ENCODE peak calls at places on chromosomes 7 and 10, in four cellular contexts. Y is epithelial cell of esophagus, P is AG10803, I is SK-N-SH. V is an unnamed sample.

GRCh38 chr10:90197766-90198165 is 496.4 kb downstream of the KIF20B start:
- DNase-seq in Y (peak; percentile 78), P (no peak), I (no peak), V (no peak)

GRCh38 chr7:155326385-155326784 is 28.7 kb downstream of the INSIG1 start:
- DNase-seq in Y (no peak), P (no peak), I (no peak), V (no peak)

GRCh38 chr7:47720141-47720906 is 138.4 kb upstream of the TNS3 start:
- DNase-seq in Y (no peak), P (peak; percentile 71), I (peak; percentile 59), V (no peak)

GRCh38 chr7:112001089-112001826 is 204.9 kb downstream of the DOCK4 start:
- DNase-seq in Y (peak; percentile 91), P (peak; percentile 78), I (no peak), V (no peak)

GRCh38 chr7:82442492-82443043 is 1.0 kb downstream of the CACNA2D1 start:
- DNase-seq in Y (peak; percentile 46), P (no peak), I (peak; percentile 62), V (no peak)

GRCh38 chr10:59965899-59966650 is 59.7 kb upstream of the CCDC6 start:
- DNase-seq in Y (no peak), P (no peak), I (peak; percentile 42), V (no peak)

GRCh38 chr7:143299840-143300239 is 11.7 kb downstream of the CASP2 start:
- DNase-seq in Y (peak; percentile 44), P (no peak), I (peak; percentile 72), V (no peak)

GRCh38 chr10:69464801-69465401 is 13.6 kb downstream of the TSPAN15 start:
- DNase-seq in Y (no peak), P (no peak), I (no peak), V (peak; percentile 36)

GRCh38 chr7:112118581-112119566 is 87.3 kb downstream of the DOCK4 start:
- DNase-seq in Y (no peak), P (no peak), I (no peak), V (no peak)

GRCh38 chr7:137848095-137848494 is 1.3 kb upstream of the DGKI start:
- DNase-seq in Y (no peak), P (no peak), I (no peak), V (no peak)

GRCh38 chr10:112898540-112899395 is 51.3 kb upstream of the TCF7L2 start:
- DNase-seq in Y (peak; percentile 55), P (peak; percentile 20), I (no peak), V (no peak)

GRCh38 chr7:17697128-17697881 is 243.0 kb downstream of the SNX13 start:
- DNase-seq in Y (no peak), P (no peak), I (no peak), V (no peak)

GRCh38 chr10:35126062-35126529 is 550 bp upstream of the CREM start:
- DNase-seq in Y (no peak), P (no peak), I (no peak), V (no peak)

GRCh38 chr10:78621183-78621789 is 447.5 kb upstream of the ZMIZ1 start:
- DNase-seq in Y (no peak), P (no peak), I (peak; percentile 73), V (no peak)

GRCh38 chr10:47053399-47053798 is 142.2 kb downstream of the PTPN20 start:
- DNase-seq in Y (no peak), P (no peak), I (no peak), V (no peak)

GRCh38 chr7:151679868-151680534 is 160.3 kb upstream of the RHEB start:
- DNase-seq in Y (peak; percentile 83), P (no peak), I (no peak), V (no peak)

GRCh38 chr7:149161241-149161848 is 14.1 kb downstream of the ZNF398 start:
- DNase-seq in Y (peak; percentile 33), P (no peak), I (no peak), V (no peak)

GRCh38 chr10:24446739-24447138 is 237.8 kb downstream of the KIAA1217 start:
- DNase-seq in Y (no peak), P (peak; percentile 97), I (no peak), V (no peak)

GRCh38 chr7:154906201-154906600 is 96.7 kb downstream of the PAXIP1 start:
- DNase-seq in Y (no peak), P (no peak), I (peak; percentile 20), V (no peak)

DNA sequence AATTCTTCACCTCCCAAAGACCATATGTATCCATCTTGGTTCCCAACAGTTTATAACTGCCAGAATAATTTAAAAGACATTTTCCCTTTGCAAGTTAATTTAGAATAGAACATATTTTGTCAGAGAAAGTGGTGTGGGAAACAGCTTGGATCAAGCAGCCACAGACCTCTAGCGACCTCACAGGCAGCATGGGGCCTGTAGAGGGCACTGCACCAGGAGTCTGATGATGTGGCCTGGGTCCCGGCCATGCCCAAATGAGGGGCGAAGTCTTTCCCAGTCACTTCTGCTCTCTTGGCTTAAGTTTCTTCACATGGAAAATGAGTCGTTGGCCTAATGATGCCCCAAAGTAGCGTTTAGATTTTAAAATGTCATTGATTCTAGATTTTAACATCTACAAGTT is 243.2 kb downstream of the SDK1 start:
- DNase-seq in Y (no peak), P (no peak), I (no peak), V (no peak)
- TF ChIP-seq CTCF in Y (no peak), P (no peak), I (no peak), V (no peak)

DNA sequence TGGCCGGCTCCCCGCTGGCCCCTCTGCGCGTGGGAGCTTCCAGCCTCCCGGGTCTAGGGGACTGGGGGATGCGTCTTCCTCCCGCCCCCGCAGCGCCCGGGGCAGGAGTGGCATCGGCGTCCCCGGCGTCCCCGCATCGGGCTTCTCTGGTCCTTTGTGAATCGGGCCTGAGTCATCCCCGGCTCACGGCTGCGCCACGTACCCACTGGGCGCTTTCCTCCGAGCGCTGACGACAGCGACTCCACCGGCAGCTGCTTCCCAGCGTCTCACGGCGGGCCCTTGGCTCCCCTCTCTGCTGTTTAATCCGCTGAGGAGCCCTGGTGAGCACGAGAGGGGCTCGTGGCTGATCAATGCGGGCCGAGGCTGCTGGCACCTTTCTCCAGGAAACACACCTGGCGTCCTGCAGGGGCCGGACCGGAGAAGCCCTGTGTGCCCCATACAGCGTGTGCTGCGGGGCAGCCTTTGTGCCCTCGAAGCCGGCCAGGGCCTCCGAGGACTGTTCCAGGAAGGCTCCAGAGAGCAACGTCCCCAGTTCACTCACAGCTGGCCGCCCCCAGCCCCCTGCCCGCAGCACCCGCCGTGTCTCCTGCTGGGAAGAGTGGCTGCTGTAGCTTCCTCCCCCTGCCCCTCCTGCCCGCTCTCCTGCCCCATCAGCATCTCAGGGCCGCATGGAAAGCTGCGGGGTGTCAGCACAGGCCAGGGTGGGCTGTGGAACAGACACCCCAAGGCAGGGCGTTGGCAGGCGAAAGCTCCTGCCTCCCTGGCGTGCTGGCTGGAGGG is 95.5 kb upstream of the DIP2C start:
- DNase-seq in Y (peak; percentile 77), P (peak; percentile 68), I (peak; percentile 87), V (peak; percentile 21)
- TF ChIP-seq CTCF in Y (peak; percentile 15), P (peak; percentile 37), I (peak; percentile 35), V (no peak)

GRCh38 chr10:118626953-118627352 is 31.5 kb upstream of the PRLHR start:
- DNase-seq in Y (no peak), P (no peak), I (no peak), V (no peak)
- TF ChIP-seq CTCF in Y (no peak), P (no peak), I (peak; percentile 31), V (peak; percentile 8)

DNA sequence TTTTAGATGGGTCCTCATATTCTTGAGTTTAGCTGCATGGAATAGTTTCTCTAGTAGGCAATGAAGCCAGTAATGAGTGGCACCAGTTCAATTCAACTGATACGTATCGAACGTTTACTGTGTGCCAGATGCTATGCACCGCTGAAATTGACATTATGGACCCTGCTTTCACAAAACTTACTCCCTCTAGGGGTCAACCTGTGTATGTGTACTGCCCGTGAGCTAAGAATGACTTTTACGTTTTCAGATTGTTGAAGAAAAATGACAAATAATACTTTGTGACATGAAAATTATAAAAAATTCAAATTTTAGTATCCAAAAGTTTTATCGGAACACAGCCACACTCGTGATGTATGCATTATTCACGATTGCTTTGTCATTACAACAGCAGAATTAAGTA is 95.5 kb downstream of the ZMYND11 start:
- DNase-seq in Y (no peak), P (no peak), I (peak; percentile 33), V (no peak)
- TF ChIP-seq CTCF in Y (peak; percentile 43), P (peak; percentile 43), I (peak; percentile 60), V (no peak)

GRCh38 chr10:93680414-93681047 is 21.9 kb downstream of the FRA10AC1 start:
- DNase-seq in Y (peak; percentile 54), P (peak; percentile 24), I (peak; percentile 12), V (no peak)
- TF ChIP-seq CTCF in Y (peak; percentile 50), P (peak; percentile 49), I (peak; percentile 66), V (peak; percentile 25)